ENCODE peak calls at places on chromosomes 16 and 17, in ten cellular contexts. J is psoas muscle; P is H54; S is left ventricle myocardium superior; U is A172; K is activated CD4-positive, alpha-beta T cell treated with anti-CD3 and anti-CD28 coated beads for 24 hours; G is AG10803; W is cardiac fibroblast; F is D341Med; D is kidney glomerular epithelial cell. E is an unnamed sample.

GRCh38 chr16:84582958-84583516 is 34.8 kb downstream of the COTL1 start:
- DNase-seq in S (no peak), P (peak), U (peak), J (peak), F (no peak), D (peak), W (peak), G (peak), K (no peak), E (peak)

GRCh38 chr17:79592198-79592597 is 18.7 kb downstream of the RBFOX3 start:
- DNase-seq in S (no peak), D (no peak), P (no peak), F (no peak), U (no peak), W (no peak), G (no peak), K (no peak), J (no peak), E (no peak)

GRCh38 chr17:31802502-31802901 is 56.5 kb downstream of the COPRS start:
- DNase-seq in D (no peak), P (no peak), U (peak), S (peak), F (no peak), G (no peak), J (no peak), K (no peak), W (no peak), E (no peak)

GRCh38 chr17:63622571-63623390 is 564 bp downstream of the MAP3K3 start:
- DNase-seq in F (peak), U (peak), P (peak), J (peak), D (peak), K (peak), W (peak), S (peak), G (peak), E (peak)

GRCh38 chr17:44738214-44738906 is 20.4 kb upstream of the ADAM11 start:
- DNase-seq in U (no peak), P (peak), S (no peak), D (peak), J (no peak), K (no peak), W (peak), G (peak), F (no peak), E (peak)

GRCh38 chr17:6677158-6677831 is 25.7 kb downstream of the C17orf100 start:
- DNase-seq in G (peak), K (no peak), P (peak), W (peak), D (no peak), F (no peak), J (no peak), U (peak), S (no peak), E (peak)

GRCh38 chr16:14485811-14486519 is 144.1 kb downstream of the PARN start:
- DNase-seq in G (peak), J (no peak), U (no peak), S (no peak), F (no peak), D (no peak), W (no peak), K (no peak), P (no peak), E (no peak)

GRCh38 chr17:64413505-64413904 is 22.8 kb upstream of the PECAM1 start:
- DNase-seq in U (no peak), K (no peak), W (no peak), P (no peak), D (no peak), F (no peak), J (no peak), S (no peak), G (no peak), E (no peak)

E was measured in AG08395.